ENCODE peak calls at places on chromosome 12, in seven cellular contexts. M is NCI-H2171 treated with DMSO at 0.1 percent for 48 hours; W is naive thymus-derived CD8-positive, alpha-beta T cell; U is GM06990; S is NCI-H748 treated with DMSO at 0.1 percent for 48 hours; Y is A549; L is left kidney. H is an unnamed sample.

GRCh38 chr12:41407240-41407799 is 219.2 kb downstream of the PDZRN4 start:
- DNase-seq in M (peak), W (no peak), U (no peak), L (no peak), S (no peak), Y (no peak), H (no peak)

GRCh38 chr12:24780969-24781368 is 167.9 kb downstream of the BCAT1 start:
- DNase-seq in W (no peak), U (no peak), L (no peak), Y (no peak), S (no peak), M (no peak), H (no peak)

GRCh38 chr12:5051913-5052312 is 8.2 kb downstream of the KCNA5 start:
- DNase-seq in S (no peak), L (no peak), U (peak), W (no peak), Y (no peak), M (no peak), H (no peak)

GRCh38 chr12:11621797-11622423 is 27.6 kb upstream of the ETV6 start:
- DNase-seq in U (no peak), M (no peak), Y (peak), S (no peak), L (peak), W (peak), H (no peak)

GRCh38 chr12:14403711-14404164 is 38.3 kb downstream of the ATF7IP start:
- DNase-seq in Y (peak), U (peak), M (peak), S (peak), W (peak), L (peak), H (peak)

GRCh38 chr12:118187746-118188390 is 51.9 kb downstream of the PEBP1 start:
- DNase-seq in Y (no peak), W (no peak), U (no peak), M (peak), S (no peak), L (peak), H (no peak)

GRCh38 chr12:19287302-19287701 is 152.0 kb upstream of the AEBP2 start:
- DNase-seq in M (no peak), W (no peak), L (no peak), S (no peak), U (no peak), Y (no peak), H (no peak)

GRCh38 chr12:2791086-2791485 is 3.7 kb upstream of the FKBP4 start:
- DNase-seq in Y (no peak), L (peak), S (no peak), U (no peak), W (no peak), M (no peak), H (no peak)

GRCh38 chr12:75554556-75554880 is 43.1 kb upstream of the KRR1 start:
- DNase-seq in L (no peak), W (no peak), Y (no peak), U (no peak), M (no peak), S (no peak), H (no peak)

GRCh38 chr12:131390408-131391100 is 320.3 kb upstream of the SFSWAP start:
- DNase-seq in M (no peak), W (no peak), S (no peak), L (peak), Y (peak), U (no peak), H (no peak)

GRCh38 chr12:121530600-121531355 is 50.0 kb downstream of the KDM2B start:
- DNase-seq in Y (peak), S (no peak), U (peak), L (peak), M (no peak), W (peak), H (no peak)

GRCh38 chr12:98725481-98726247 is 80.6 kb downstream of the APAF1 start:
- DNase-seq in U (no peak), M (peak), W (no peak), L (peak), S (peak), Y (peak), H (peak)

GRCh38 chr12:92248977-92249376 is 103.3 kb upstream of the BTG1 start:
- DNase-seq in Y (no peak), W (no peak), M (no peak), U (no peak), L (no peak), S (no peak), H (no peak)

GRCh38 chr12:30447061-30447750 is 248.5 kb downstream of the IPO8 start:
- DNase-seq in M (no peak), W (no peak), U (no peak), L (peak), Y (peak), S (no peak), H (no peak)

GRCh38 chr12:88310069-88310468 is 168.0 kb downstream of the TMTC3 start:
- DNase-seq in M (no peak), Y (peak), W (no peak), U (no peak), L (peak), S (no peak), H (no peak)

GRCh38 chr12:6205144-6205539 is 4.9 kb downstream of the CD9 start:
- DNase-seq in L (peak), U (no peak), W (no peak), Y (no peak), S (no peak), M (no peak), H (no peak)

GRCh38 chr12:48003226-48004038 is 844 bp downstream of the COL2A1 start:
- DNase-seq in Y (peak), W (no peak), U (no peak), L (peak), S (no peak), M (no peak), H (no peak)